ENCODE peak calls at places on chromosomes 16 and 17, in seven cellular contexts. W is GM20000; O is NCI-H2107; M is CD4-positive, alpha-beta T cell; G is activated naive CD4-positive, alpha-beta T cell treated with Interleukin-2 at 50 U/mL for 16 hours; R is SW480; A is esophagus squamous epithelium. Z is an unnamed sample.

GRCh38 chr16:28529124-28529523 is 9.7 kb downstream of the NUPR1 start:
- DNase-seq in W (no peak), O (no peak), M (no peak), G (no peak), R (no peak), A (no peak), Z (no peak)

GRCh38 chr16:84198401-84198800 is 7.4 kb downstream of the ADAD2 start:
- DNase-seq in W (no peak), O (no peak), M (no peak), G (no peak), R (peak), A (no peak), Z (no peak)

GRCh38 chr16:86910146-86910805 is 331.9 kb downstream of the FOXL1 start:
- DNase-seq in W (no peak), O (no peak), M (no peak), G (no peak), R (no peak), A (no peak), Z (no peak)

GRCh38 chr17:37791434-37791833 is 46.6 kb upstream of the HNF1B start:
- DNase-seq in W (peak), O (no peak), M (no peak), G (peak), R (peak), A (no peak), Z (no peak)

GRCh38 chr16:10984509-10984908 is 40.1 kb downstream of the CLEC16A start:
- DNase-seq in W (no peak), O (no peak), M (no peak), G (no peak), R (no peak), A (no peak), Z (no peak)

GRCh38 chr17:68033636-68034451 is 1.7 kb upstream of the KPNA2 start:
- DNase-seq in W (no peak), O (no peak), M (no peak), G (no peak), R (peak), A (no peak), Z (peak)

GRCh38 chr16:68086336-68086821 is 1.2 kb downstream of the NFATC3 start:
- DNase-seq in W (no peak), O (peak), M (no peak), G (no peak), R (peak), A (no peak), Z (no peak)

GRCh38 chr16:53123753-53124152 is 69.0 kb downstream of the CHD9 start:
- DNase-seq in W (no peak), O (no peak), M (no peak), G (no peak), R (no peak), A (no peak), Z (no peak)

GRCh38 chr17:3917391-3917931 is 1.2 kb upstream of the P2RX1 start:
- DNase-seq in W (no peak), O (no peak), M (no peak), G (no peak), R (no peak), A (no peak), Z (no peak)

GRCh38 chr16:88345943-88346560 is 36.7 kb upstream of the ZNF469 start:
- DNase-seq in W (no peak), O (no peak), M (no peak), G (no peak), R (no peak), A (no peak), Z (no peak)

GRCh38 chr17:59707971-59708425 is 544 bp downstream of the VMP1 start:
- DNase-seq in W (no peak), O (no peak), M (no peak), G (no peak), R (no peak), A (no peak), Z (no peak)

GRCh38 chr16:3520398-3520797 is 19.6 kb downstream of the CLUAP1 start:
- DNase-seq in W (no peak), O (no peak), M (no peak), G (no peak), R (no peak), A (no peak), Z (no peak)

GRCh38 chr17:10125761-10126553 is 72.4 kb downstream of the GAS7 start:
- DNase-seq in W (no peak), O (no peak), M (no peak), G (no peak), R (no peak), A (no peak), Z (no peak)

GRCh38 chr16:57791156-57791902 is 11.0 kb downstream of the KIFC3 start:
- DNase-seq in W (no peak), O (no peak), M (no peak), G (no peak), R (no peak), A (no peak), Z (no peak)

GRCh38 chr17:76562734-76563148 is 22.9 kb downstream of the PRCD start:
- DNase-seq in W (no peak), O (no peak), M (no peak), G (peak), R (no peak), A (no peak), Z (no peak)

GRCh38 chr17:33053641-33054040 is 62.0 kb downstream of the SPACA3 start:
- DNase-seq in W (no peak), O (no peak), M (no peak), G (no peak), R (no peak), A (no peak), Z (no peak)

Z was measured in NT2/D1.